ENCODE peak calls at places on chromosomes 3 and 15, in four cellular contexts. H is fibroblast of lung, O is sigmoid colon, P is aorta. L is an unnamed sample.

GRCh38 chr3:170419301-170420087 is 826 bp downstream of the CLDN11 start:
- DNase-seq in P (no peak), O (peak), H (peak), L (peak)

GRCh38 chr3:177601120-177601519 is 403.8 kb upstream of the TBL1XR1 start:
- DNase-seq in P (no peak), H (no peak), O (no peak), L (no peak)

GRCh38 chr3:100869787-100870186 is 123.4 kb downstream of the ABI3BP start:
- DNase-seq in H (peak), O (no peak), P (no peak), L (no peak)

GRCh38 chr3:73258057-73258456 is 196.6 kb downstream of the EBLN2 start:
- DNase-seq in P (no peak), O (no peak), H (no peak), L (no peak)

GRCh38 chr3:124467980-124468902 is 262.0 kb upstream of the UMPS start:
- DNase-seq in O (no peak), P (no peak), H (peak), L (peak)

GRCh38 chr3:111595239-111595638 is at the start of gene ZBED2:
- DNase-seq in P (no peak), H (no peak), O (no peak), L (no peak)

GRCh38 chr15:67815036-67815592 is 10.2 kb upstream of the SKOR1 start:
- DNase-seq in O (peak), H (no peak), P (no peak), L (no peak)

GRCh38 chr3:63795438-63795837 is 23.7 kb upstream of the C3orf49 start:
- DNase-seq in O (no peak), H (no peak), P (no peak), L (no peak)

GRCh38 chr3:123447416-123447748 is 1.5 kb downstream of the ADCY5 start:
- DNase-seq in H (no peak), O (peak), P (peak), L (no peak)

GRCh38 chr3:3707858-3708768 is 91.1 kb upstream of the LRRN1 start:
- DNase-seq in O (no peak), H (peak), P (no peak), L (no peak)

GRCh38 chr3:176354843-176355242 is 842.4 kb downstream of the TBL1XR1 start:
- DNase-seq in P (no peak), H (no peak), O (no peak), L (no peak)

GRCh38 chr15:60469893-60470641 is 8.9 kb downstream of the ICE2 start:
- DNase-seq in O (no peak), P (no peak), H (no peak), L (no peak)

GRCh38 chr3:18813300-18813699 is 335.0 kb upstream of the KCNH8 start:
- DNase-seq in P (no peak), H (no peak), O (no peak), L (no peak)

GRCh38 chr15:48897144-48897814 is 19.3 kb downstream of the EID1 start:
- DNase-seq in H (peak), P (no peak), O (no peak), L (no peak)
- H3K4me3 ChIP-seq in H (peak), P (peak), O (peak), L (peak)

GRCh38 chr15:79676621-79677020 is 220.2 kb downstream of the MTHFS start:
- DNase-seq in P (no peak), O (no peak), H (no peak), L (no peak)

GRCh38 chr15:79682851-79683288 is 213.9 kb downstream of the MTHFS start:
- DNase-seq in H (peak), P (no peak), O (no peak), L (no peak)

GRCh38 chr15:79680721-79681120 is 216.1 kb downstream of the MTHFS start:
- DNase-seq in O (no peak), P (no peak), H (peak), L (no peak)

GRCh38 chr15:79678032-79678701 is 218.6 kb downstream of the MTHFS start:
- DNase-seq in O (no peak), P (no peak), H (no peak), L (no peak)

GRCh38 chr15:79682285-79682684 is 214.5 kb downstream of the MTHFS start:
- DNase-seq in P (peak), O (no peak), H (peak), L (peak)
- H3K4me3 ChIP-seq in P (no peak), O (no peak), H (no peak), L (no peak)

DNA sequence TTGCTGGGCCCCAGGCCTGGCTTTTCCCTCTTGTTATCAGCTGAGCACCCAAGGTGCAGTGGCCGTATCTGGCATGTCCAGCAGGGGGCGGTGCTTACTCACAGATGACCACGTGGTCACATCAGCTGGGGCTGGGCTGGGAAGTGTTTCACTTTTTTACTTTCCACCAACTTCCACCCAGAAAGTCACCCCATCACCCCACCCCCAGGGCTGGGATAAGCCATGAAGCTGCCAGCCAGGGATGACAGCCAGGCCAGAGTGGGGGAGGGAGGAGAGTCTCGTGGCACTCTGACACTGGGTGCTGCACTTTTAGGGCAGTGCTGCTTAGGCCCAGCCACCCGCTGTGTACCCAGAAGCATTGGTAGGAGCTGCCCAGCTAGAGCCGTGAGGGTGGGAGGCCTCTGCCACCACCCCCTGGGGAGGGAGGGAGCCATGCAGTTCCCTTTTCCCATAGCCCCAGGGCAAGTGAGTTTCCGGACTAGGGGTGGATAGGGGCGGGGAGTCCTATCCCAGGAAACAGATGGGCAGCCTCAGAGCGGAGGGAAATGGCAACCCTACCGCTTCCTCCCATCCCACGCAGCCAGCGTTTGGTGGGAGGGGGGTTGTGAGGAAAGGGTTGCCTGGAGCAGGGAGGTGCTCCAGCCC is 6.1 kb downstream of the PPCDC start:
- DNase-seq in P (peak), H (peak), O (peak), L (peak)
- H3K4me3 ChIP-seq in P (no peak), H (no peak), O (peak), L (no peak)

DNA sequence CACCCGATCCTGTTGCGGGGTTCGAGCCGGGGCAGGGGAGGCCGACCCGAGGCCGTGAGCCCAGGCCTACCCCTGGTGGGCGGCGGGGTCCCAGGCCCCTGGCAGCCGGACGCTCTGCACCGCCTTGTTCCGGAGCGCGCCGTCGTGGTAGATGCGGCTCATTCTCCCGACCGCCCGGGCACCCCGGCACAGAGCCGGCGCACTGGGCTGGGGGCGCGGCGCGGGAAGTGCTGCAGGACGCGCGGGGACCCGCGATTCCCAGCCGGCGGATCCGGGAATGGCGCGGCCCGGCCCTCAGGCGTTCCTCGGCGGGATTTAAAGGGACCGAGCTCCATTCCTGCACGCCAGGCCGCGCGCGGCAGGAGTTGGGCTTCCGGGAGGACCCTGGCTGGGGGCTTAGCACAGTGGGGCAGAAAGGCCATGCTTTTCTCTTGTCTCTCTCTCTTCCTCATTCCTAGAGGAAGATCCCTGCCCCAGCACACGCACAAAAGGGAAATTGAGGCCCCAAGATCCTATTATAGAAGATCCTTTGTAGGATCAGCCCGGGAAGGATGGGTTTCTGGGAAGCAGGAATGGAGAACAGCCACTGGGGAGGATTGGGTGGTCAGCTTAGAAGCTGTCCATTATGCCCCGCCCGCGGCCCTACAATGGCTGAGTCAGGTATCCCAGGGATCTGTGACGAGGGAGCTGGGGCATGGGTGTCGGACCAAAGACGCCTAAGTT is at the start of gene ARPIN:
- DNase-seq in P (peak), H (peak), O (peak), L (peak)
- H3K4me3 ChIP-seq in P (peak), H (peak), O (peak), L (peak)

L was measured in uterus.